ENCODE peak calls at places on chromosomes 3 and 15, in five cellular contexts. G is NCI-H1105; C is endothelial cell; X is NCI-H2171; W is CD8-positive, alpha-beta T cell. U is an unnamed sample.

GRCh38 chr15:28125673-28126651 is 26.8 kb upstream of the OCA2 start:
- DNase-seq in G (peak; percentile 33), C (peak; percentile 33), X (peak; percentile 25), W (no peak), U (peak; percentile 16)

GRCh38 chr3:150232992-150233451 is 175.1 kb upstream of the TSC22D2 start:
- DNase-seq in G (peak; percentile 94), C (no peak), X (no peak), W (no peak), U (no peak)

GRCh38 chr15:67745059-67745993 is 80.0 kb upstream of the SKOR1 start:
- DNase-seq in G (no peak), C (no peak), X (no peak), W (no peak), U (peak; percentile 18)

GRCh38 chr3:184368116-184368803 is 6.8 kb downstream of the POLR2H start:
- DNase-seq in G (no peak), C (no peak), X (no peak), W (no peak), U (no peak)

GRCh38 chr15:56835598-56836275 is 82.7 kb upstream of the TCF12 start:
- DNase-seq in G (peak; percentile 1), C (no peak), X (no peak), W (no peak), U (no peak)

GRCh38 chr3:188283347-188283746 is 129.4 kb downstream of the LPP start:
- DNase-seq in G (no peak), C (no peak), X (no peak), W (no peak), U (no peak)

GRCh38 chr3:66442254-66443249 is 58.3 kb downstream of the LRIG1 start:
- DNase-seq in G (no peak), C (peak; percentile 49), X (no peak), W (no peak), U (no peak)

GRCh38 chr15:62958528-62958927 is 84.0 kb upstream of the TPM1 start:
- DNase-seq in G (no peak), C (no peak), X (no peak), W (no peak), U (no peak)